ENCODE peak calls at places on chromosomes 6 and 20, in five cellular contexts. Q, J, R, B and G are unnamed samples.
A peak's percentile ranks its signal among the peaks of the same experiment; 100 is the strongest.

GRCh38 chr20:1489764-1490436 is 1.3 kb downstream of the SIRPB2 start:
- DNase-seq in R (no peak), Q (no peak), J (no peak), B (no peak), G (no peak)

GRCh38 chr6:130720076-130720475 is 107.1 kb upstream of the SMLR1 start:
- DNase-seq in B (no peak), Q (no peak), R (no peak), J (no peak), G (no peak)

GRCh38 chr6:148720897-148721296 is 25.9 kb upstream of the UST start:
- DNase-seq in B (no peak), R (no peak), J (no peak), Q (no peak), G (peak; percentile 55)

GRCh38 chr6:130362128-130362527 is 3.7 kb upstream of the TMEM200A start:
- DNase-seq in J (peak; percentile 57), B (peak; percentile 44), R (peak; percentile 25), Q (no peak), G (no peak)

GRCh38 chr6:82259389-82259788 is 11.8 kb upstream of the IBTK start:
- DNase-seq in B (no peak), R (no peak), J (no peak), Q (no peak), G (no peak)

GRCh38 chr20:19453781-19454310 is 241.4 kb downstream of the SLC24A3 start:
- DNase-seq in J (peak; percentile 16), R (no peak), Q (no peak), B (no peak), G (no peak)

GRCh38 chr6:139588076-139588639 is 213.7 kb upstream of the CITED2 start:
- DNase-seq in J (peak; percentile 21), Q (no peak), R (peak; percentile 30), B (no peak), G (peak; percentile 68)

GRCh38 chr20:41176711-41177552 is 39.6 kb downstream of the PLCG1 start:
- DNase-seq in B (no peak), J (no peak), R (no peak), Q (peak; percentile 21), G (no peak)

GRCh38 chr20:58649288-58650180 is 1.5 kb upstream of the STX16 start:
- DNase-seq in J (peak; percentile 32), R (no peak), B (peak; percentile 50), Q (no peak), G (no peak)

GRCh38 chr6:122722746-122723145 is 56.8 kb upstream of the FABP7 start:
- DNase-seq in Q (no peak), B (no peak), J (no peak), R (no peak), G (peak; percentile 91)

GRCh38 chr6:10837009-10837691 is 1.2 kb downstream of the MAK start:
- DNase-seq in B (no peak), R (no peak), Q (peak; percentile 33), J (peak; percentile 12), G (peak; percentile 11)

GRCh38 chr6:122476131-122476530 is 4.5 kb upstream of the SERINC1 start:
- DNase-seq in Q (no peak), R (peak; percentile 24), B (no peak), J (no peak), G (peak; percentile 57)

GRCh38 chr6:148104131-148104530 is 238.5 kb upstream of the SASH1 start:
- DNase-seq in R (peak; percentile 11), B (no peak), Q (no peak), J (no peak), G (no peak)

GRCh38 chr6:127147576-127147975 is 29.1 kb downstream of the RSPO3 start:
- DNase-seq in J (no peak), Q (no peak), B (no peak), R (no peak), G (peak; percentile 1)

GRCh38 chr20:51495921-51496545 is 46.5 kb downstream of the NFATC2 start:
- DNase-seq in R (no peak), B (no peak), Q (no peak), J (no peak), G (no peak)

GRCh38 chr20:61842011-61842410 is 223.7 kb downstream of the TAF4 start:
- DNase-seq in Q (no peak), J (no peak), B (no peak), R (no peak), G (no peak)

GRCh38 chr6:107636486-107636885 is 146.6 kb downstream of the SOBP start:
- DNase-seq in R (no peak), J (no peak), Q (no peak), B (no peak), G (no peak)

GRCh38 chr6:161409353-161409752 is 135.5 kb upstream of the AGPAT4 start:
- DNase-seq in J (no peak), Q (no peak), R (no peak), B (no peak), G (no peak)

GRCh38 chr6:158545043-158545966 is 14.6 kb upstream of the TMEM181 start:
- DNase-seq in B (no peak), R (peak; percentile 91), J (no peak), Q (peak; percentile 19), G (no peak)

GRCh38 chr20:44810391-44811149 is at the start of gene RIMS4:
- DNase-seq in Q (peak; percentile 41), B (no peak), J (peak; percentile 58), R (no peak), G (no peak)

GRCh38 chr6:88490865-88491264 is 324.7 kb upstream of the CNR1 start:
- DNase-seq in B (no peak), R (no peak), J (no peak), Q (no peak), G (no peak)

GRCh38 chr6:15608406-15608805 is 54.4 kb downstream of the DTNBP1 start:
- DNase-seq in Q (no peak), R (no peak), B (no peak), J (peak; percentile 43), G (peak; percentile 43)

GRCh38 chr6:157873735-157874344 is 50.8 kb downstream of the SNX9 start:
- DNase-seq in Q (peak; percentile 86), J (peak; percentile 78), B (peak; percentile 80), R (peak; percentile 64), G (peak; percentile 54)

GRCh38 chr20:55200317-55200716 is 724.9 kb downstream of the DOK5 start:
- DNase-seq in B (no peak), R (no peak), J (no peak), Q (no peak), G (no peak)

GRCh38 chr20:9460518-9460917 is 53.9 kb upstream of the LAMP5 start:
- DNase-seq in J (no peak), Q (no peak), B (no peak), R (no peak), G (peak; percentile 59)

DNA sequence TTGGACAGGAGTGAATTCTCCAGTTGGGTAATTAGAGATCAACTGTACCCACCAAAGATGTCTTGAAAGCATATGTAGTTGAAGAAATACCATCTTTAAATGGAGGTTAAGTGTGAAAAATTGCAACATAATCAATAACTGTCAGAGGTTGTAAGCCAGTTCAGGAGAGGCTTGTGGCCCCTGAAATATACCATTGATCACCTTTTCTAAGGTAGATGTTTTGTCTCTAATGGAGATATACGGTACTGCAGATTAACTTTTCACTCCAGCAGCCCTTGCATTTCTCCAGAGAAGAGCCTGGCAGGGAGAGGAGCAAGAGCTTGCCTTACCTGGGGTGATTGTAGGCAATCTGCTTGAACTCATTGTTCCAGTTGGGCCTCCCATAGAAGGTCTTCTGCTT is 48.8 kb downstream of the NOX3 start:
- DNase-seq in R (no peak), J (no peak), B (no peak), Q (no peak), G (no peak)
- H3K4me2 ChIP-seq in R (no peak overlapping the region), J (no peak overlapping the region), B (no peak overlapping the region), Q (no peak overlapping the region), G (no peak overlapping the region)

DNA sequence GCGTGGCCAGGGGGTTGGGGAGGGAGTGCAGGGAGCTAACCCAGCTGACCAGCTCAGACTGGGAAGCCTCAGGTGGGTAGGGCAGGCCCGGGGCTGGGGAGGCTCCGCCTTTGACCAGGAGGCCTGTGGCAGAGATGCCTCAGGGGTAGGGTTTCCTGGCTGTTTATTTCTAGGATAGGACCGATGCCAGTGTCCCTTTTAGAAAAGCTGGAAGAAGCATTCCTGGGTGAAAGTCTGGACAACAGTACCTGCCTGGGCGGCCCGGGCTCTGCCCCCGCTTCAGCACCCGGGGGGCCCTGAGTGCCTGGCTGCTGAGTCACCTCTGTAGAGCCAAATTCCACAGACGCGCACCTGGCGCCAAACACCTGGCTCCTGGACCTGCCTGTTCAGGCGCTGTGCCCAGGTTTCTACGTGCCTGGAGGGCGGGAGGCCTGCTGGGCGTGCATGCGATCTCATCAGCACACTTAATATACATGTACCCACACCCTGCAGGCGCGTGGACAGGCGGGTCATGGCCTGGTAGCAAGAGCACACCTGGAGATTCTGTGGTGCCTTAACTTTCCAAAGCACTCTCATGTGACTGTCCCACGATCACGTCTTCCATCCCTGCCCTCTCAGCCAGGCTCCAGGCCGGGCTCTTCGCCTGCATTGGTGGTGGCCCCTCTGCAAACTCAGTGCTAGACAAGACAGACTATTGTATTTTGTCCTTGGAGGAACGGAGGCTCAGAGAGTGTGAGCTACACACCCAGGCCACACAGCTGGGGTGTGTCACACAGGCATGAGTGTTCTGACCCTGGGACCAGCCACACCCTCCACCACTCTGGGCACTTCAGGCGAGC is 264.4 kb downstream of the DLL1 start:
- DNase-seq in R (no peak), Q (peak; percentile 78), J (peak; percentile 60), B (no peak), G (no peak)
- H3K27ac ChIP-seq in R (no peak overlapping the region), Q (no peak overlapping the region), J (no peak overlapping the region), B (no peak overlapping the region), G (no peak overlapping the region)

GRCh38 chr6:143694013-143694412 is 16.2 kb downstream of the PHACTR2 start:
- DNase-seq in Q (no peak), B (no peak), J (no peak), R (no peak), G (no peak)
- H3K4me2 ChIP-seq in Q (no peak overlapping the region), B (no peak overlapping the region), J (no peak overlapping the region), R (no peak overlapping the region), G (no peak overlapping the region)

DNA sequence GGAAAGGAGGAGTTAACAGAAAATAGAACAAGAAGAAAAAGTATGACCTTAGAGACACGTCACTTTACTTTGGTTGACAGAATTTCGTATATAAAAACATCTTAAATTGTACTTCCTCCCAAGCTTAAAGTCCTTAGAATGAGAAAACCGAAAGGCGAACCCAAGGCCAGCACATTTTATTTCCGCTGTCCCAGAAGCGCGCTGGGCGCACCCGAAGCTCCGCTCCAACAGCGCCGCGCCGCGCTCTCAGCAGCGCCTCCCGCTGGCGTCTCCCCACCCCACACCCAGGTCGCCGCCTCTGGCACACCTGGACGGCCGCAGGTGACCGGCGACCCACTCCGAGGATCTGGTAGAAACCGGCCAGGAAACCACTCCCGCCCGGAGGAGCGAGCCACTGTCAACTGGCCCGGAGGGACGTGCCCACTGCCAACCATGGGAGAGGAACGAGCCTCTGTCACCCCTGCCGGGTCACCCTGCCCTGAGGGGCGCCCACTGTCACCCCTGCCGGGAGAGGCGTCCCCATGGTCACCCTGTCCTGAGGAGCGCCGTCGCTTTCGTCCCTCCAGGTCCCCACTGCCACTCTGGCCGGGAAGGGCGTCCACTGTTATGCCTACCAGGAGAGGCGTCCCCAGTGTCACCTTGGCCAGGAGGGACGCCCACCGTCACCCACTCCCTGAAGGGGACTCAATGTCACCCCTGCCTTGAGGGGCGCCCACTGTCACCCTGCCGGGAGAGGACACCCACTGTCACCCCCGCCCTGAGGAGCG is 824 bp downstream of the MPC1 start:
- DNase-seq in B (peak; percentile 73), R (peak; percentile 58), J (peak; percentile 91), Q (peak; percentile 85), G (peak; percentile 48)
- H3K27ac ChIP-seq in B (peak overlapping the region; percentile 71), R (peak overlapping the region; percentile 78), J (peak overlapping the region; percentile 88), Q (no peak overlapping the region), G (peak overlapping the region; percentile 52)